ENCODE peak calls at places on chromosomes 4 and X, in six cellular contexts. One of them, this sample, is unnamed.

GRCh38 chr4:146257511-146257910 is 43.2 kb downstream of the REELD1 start:
- DNase-seq in HepG2: no peak
- DNase-seq in NT2/D1: no peak
- DNase-seq in GM12878: no peak
- DNase-seq in HCT116: no peak
- DNase-seq in H1: no peak
- DNase-seq in this sample: no peak

GRCh38 chr4:4248885-4249203 is 821 bp upstream of the TMEM128 start:
- DNase-seq in HepG2: peak; percentile 9
- DNase-seq in NT2/D1: no peak
- DNase-seq in GM12878: no peak
- DNase-seq in HCT116: no peak
- DNase-seq in H1: no peak
- DNase-seq in this sample: no peak

GRCh38 chr4:71974681-71975080 is 57.1 kb upstream of the NPFFR2 start:
- DNase-seq in NT2/D1: no peak
- DNase-seq in HepG2: no peak
- DNase-seq in H1: no peak
- DNase-seq in GM12878: no peak
- DNase-seq in HCT116: no peak
- DNase-seq in this sample: no peak

GRCh38 chr4:48777739-48778138 is 2.3 kb downstream of the FRYL start:
- DNase-seq in NT2/D1: no peak
- DNase-seq in H1: no peak
- DNase-seq in HepG2: no peak
- DNase-seq in GM12878: no peak
- DNase-seq in HCT116: no peak
- DNase-seq in this sample: no peak

GRCh38 chr4:168854216-168854921 is 155.7 kb downstream of the CBR4 start:
- DNase-seq in H1: no peak
- DNase-seq in HCT116: no peak
- DNase-seq in HepG2: no peak
- DNase-seq in NT2/D1: no peak
- DNase-seq in GM12878: no peak
- DNase-seq in this sample: no peak

GRCh38 chr4:106618920-106619319 is 250.3 kb upstream of the GIMD1 start:
- DNase-seq in GM12878: no peak
- DNase-seq in HCT116: no peak
- DNase-seq in H1: no peak
- DNase-seq in NT2/D1: no peak
- DNase-seq in HepG2: no peak
- DNase-seq in this sample: no peak

GRCh38 chrX:153909024-153909979 is 4.8 kb downstream of the AVPR2 start:
- DNase-seq in HCT116: no peak
- DNase-seq in NT2/D1: no peak
- DNase-seq in GM12878: no peak
- DNase-seq in H1: no peak
- DNase-seq in HepG2: peak; percentile 10
- DNase-seq in this sample: peak; percentile 76

GRCh38 chr4:39621582-39621981 is 17.1 kb downstream of the SMIM14 start:
- DNase-seq in NT2/D1: no peak
- DNase-seq in HCT116: peak; percentile 51
- DNase-seq in GM12878: no peak
- DNase-seq in HepG2: peak; percentile 88
- DNase-seq in H1: no peak
- DNase-seq in this sample: peak; percentile 21

GRCh38 chr4:150782921-150783320 is 201.0 kb downstream of the MAB21L2 start:
- DNase-seq in H1: no peak
- DNase-seq in HCT116: no peak
- DNase-seq in HepG2: no peak
- DNase-seq in NT2/D1: no peak
- DNase-seq in GM12878: no peak
- DNase-seq in this sample: no peak

GRCh38 chr4:6157926-6158325 is 42.4 kb downstream of the JAKMIP1 start:
- DNase-seq in H1: no peak
- DNase-seq in GM12878: no peak
- DNase-seq in NT2/D1: no peak
- DNase-seq in HCT116: no peak
- DNase-seq in HepG2: no peak
- DNase-seq in this sample: no peak

GRCh38 chr4:1494416-1495315 is 88.4 kb upstream of the NKX1-1 start:
- DNase-seq in GM12878: no peak
- DNase-seq in H1: no peak
- DNase-seq in NT2/D1: no peak
- DNase-seq in HepG2: no peak
- DNase-seq in HCT116: no peak
- DNase-seq in this sample: no peak

GRCh38 chr4:155353923-155354540 is 22.7 kb downstream of the MAP9 start:
- DNase-seq in GM12878: no peak
- DNase-seq in HepG2: peak; percentile 27
- DNase-seq in H1: no peak
- DNase-seq in HCT116: peak; percentile 51
- DNase-seq in NT2/D1: peak; percentile 30
- DNase-seq in this sample: peak; percentile 43

GRCh38 chr4:78414116-78414515 is 137.5 kb upstream of the ANXA3 start:
- DNase-seq in H1: no peak
- DNase-seq in HepG2: no peak
- DNase-seq in GM12878: no peak
- DNase-seq in NT2/D1: no peak
- DNase-seq in HCT116: no peak
- DNase-seq in this sample: no peak

GRCh38 chrX:38304010-38304409 is 23.3 kb downstream of the RPGR start:
- DNase-seq in NT2/D1: no peak
- DNase-seq in HepG2: peak; percentile 11
- DNase-seq in H1: no peak
- DNase-seq in GM12878: no peak
- DNase-seq in HCT116: no peak
- DNase-seq in this sample: peak; percentile 11

GRCh38 chrX:110171442-110171841 is 146.4 kb downstream of the AMMECR1 start:
- DNase-seq in HCT116: no peak
- DNase-seq in HepG2: no peak
- DNase-seq in H1: no peak
- DNase-seq in NT2/D1: no peak
- DNase-seq in GM12878: no peak
- DNase-seq in this sample: no peak

GRCh38 chr4:176323511-176324160 is 3.9 kb downstream of the SPCS3 start:
- DNase-seq in H1: no peak
- DNase-seq in HCT116: no peak
- DNase-seq in GM12878: no peak
- DNase-seq in NT2/D1: no peak
- DNase-seq in HepG2: no peak
- DNase-seq in this sample: no peak

GRCh38 chr4:78336093-78336943 is 215.3 kb upstream of the ANXA3 start:
- DNase-seq in GM12878: no peak
- DNase-seq in HCT116: no peak
- DNase-seq in NT2/D1: no peak
- DNase-seq in HepG2: no peak
- DNase-seq in H1: no peak
- DNase-seq in this sample: no peak

GRCh38 chr4:140426610-140427103 is 791 bp downstream of the CLGN start:
- DNase-seq in HCT116: no peak
- DNase-seq in H1: no peak
- DNase-seq in HepG2: peak; percentile 3
- DNase-seq in GM12878: no peak
- DNase-seq in NT2/D1: peak; percentile 6
- DNase-seq in this sample: peak; percentile 42

GRCh38 chr4:126466848-126467247 is 1152.1 kb downstream of the FAT4 start:
- DNase-seq in NT2/D1: no peak
- DNase-seq in HCT116: no peak
- DNase-seq in HepG2: no peak
- DNase-seq in H1: no peak
- DNase-seq in GM12878: no peak
- DNase-seq in this sample: no peak

GRCh38 chr4:70722199-70722791 is 531 bp downstream of the RUFY3 start:
- DNase-seq in HCT116: no peak
- DNase-seq in NT2/D1: no peak
- DNase-seq in HepG2: no peak
- DNase-seq in H1: no peak
- DNase-seq in GM12878: no peak
- DNase-seq in this sample: peak; percentile 41

GRCh38 chr4:143391261-143391660 is 54.6 kb downstream of the GAB1 start:
- DNase-seq in NT2/D1: no peak
- DNase-seq in HepG2: no peak
- DNase-seq in H1: no peak
- DNase-seq in HCT116: no peak
- DNase-seq in GM12878: no peak
- DNase-seq in this sample: no peak

GRCh38 chr4:3331511-3332394 is 38.9 kb downstream of the RGS12 start:
- DNase-seq in NT2/D1: no peak
- DNase-seq in HCT116: no peak
- DNase-seq in HepG2: no peak
- DNase-seq in H1: no peak
- DNase-seq in GM12878: no peak
- DNase-seq in this sample: no peak

GRCh38 chr4:79673898-79674297 is 265.9 kb upstream of the GK2 start:
- DNase-seq in NT2/D1: no peak
- DNase-seq in GM12878: no peak
- DNase-seq in HepG2: no peak
- DNase-seq in HCT116: no peak
- DNase-seq in H1: no peak
- DNase-seq in this sample: no peak

GRCh38 chr4:42216569-42216968 is 64.1 kb upstream of the BEND4 start:
- DNase-seq in H1: no peak
- DNase-seq in HCT116: no peak
- DNase-seq in GM12878: no peak
- DNase-seq in HepG2: no peak
- DNase-seq in NT2/D1: no peak
- DNase-seq in this sample: no peak
- TF ChIP-seq ZNF274 in H1: no peak
- TF ChIP-seq ZNF274 in HCT116: no peak
- TF ChIP-seq ZNF274 in GM12878: no peak
- TF ChIP-seq ZNF274 in HepG2: no peak
- TF ChIP-seq ZNF274 in NT2/D1: no peak
- TF ChIP-seq ZNF274 in this sample: no peak

GRCh38 chr4:152482211-152482610 is 53.7 kb downstream of the FBXW7 start:
- DNase-seq in NT2/D1: no peak
- DNase-seq in GM12878: no peak
- DNase-seq in H1: no peak
- DNase-seq in HepG2: no peak
- DNase-seq in HCT116: no peak
- DNase-seq in this sample: no peak
- TF ChIP-seq ZNF274 in NT2/D1: no peak
- TF ChIP-seq ZNF274 in GM12878: no peak
- TF ChIP-seq ZNF274 in H1: no peak
- TF ChIP-seq ZNF274 in HepG2: no peak
- TF ChIP-seq ZNF274 in HCT116: no peak
- TF ChIP-seq ZNF274 in this sample: no peak

DNA sequence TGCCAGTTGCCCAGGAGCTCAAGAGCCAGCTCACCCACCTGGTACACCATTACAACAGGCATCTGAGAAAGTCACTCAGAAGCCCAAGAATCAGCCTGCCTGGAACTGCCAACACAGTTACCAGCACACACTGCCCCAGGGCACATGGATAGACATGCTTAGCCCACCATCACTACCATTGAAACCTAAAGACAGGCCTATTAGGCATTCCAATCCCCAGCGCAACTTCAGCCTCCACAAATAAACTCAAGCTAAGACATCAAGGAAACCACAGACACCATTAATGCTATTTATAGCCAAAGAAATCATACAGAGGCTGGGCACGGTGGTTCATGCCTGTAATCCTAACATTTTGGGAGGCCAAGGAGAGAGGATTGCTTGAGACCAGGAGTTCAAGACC is 42.3 kb downstream of the ATRX start:
- DNase-seq in NT2/D1: no peak
- DNase-seq in GM12878: no peak
- DNase-seq in HCT116: no peak
- DNase-seq in HepG2: no peak
- DNase-seq in H1: no peak
- DNase-seq in this sample: no peak
- TF ChIP-seq ZNF274 in NT2/D1: no peak
- TF ChIP-seq ZNF274 in GM12878: no peak
- TF ChIP-seq ZNF274 in HCT116: no peak
- TF ChIP-seq ZNF274 in HepG2: no peak
- TF ChIP-seq ZNF274 in H1: no peak
- TF ChIP-seq ZNF274 in this sample: no peak

GRCh38 chr4:40875507-40876150 is 125.9 kb downstream of the NSUN7 start:
- DNase-seq in H1: no peak
- DNase-seq in NT2/D1: no peak
- DNase-seq in HCT116: no peak
- DNase-seq in GM12878: no peak
- DNase-seq in HepG2: no peak
- DNase-seq in this sample: no peak
- TF ChIP-seq ZNF274 in H1: no peak
- TF ChIP-seq ZNF274 in NT2/D1: no peak
- TF ChIP-seq ZNF274 in HCT116: no peak
- TF ChIP-seq ZNF274 in GM12878: no peak
- TF ChIP-seq ZNF274 in HepG2: no peak
- TF ChIP-seq ZNF274 in this sample: no peak

DNA sequence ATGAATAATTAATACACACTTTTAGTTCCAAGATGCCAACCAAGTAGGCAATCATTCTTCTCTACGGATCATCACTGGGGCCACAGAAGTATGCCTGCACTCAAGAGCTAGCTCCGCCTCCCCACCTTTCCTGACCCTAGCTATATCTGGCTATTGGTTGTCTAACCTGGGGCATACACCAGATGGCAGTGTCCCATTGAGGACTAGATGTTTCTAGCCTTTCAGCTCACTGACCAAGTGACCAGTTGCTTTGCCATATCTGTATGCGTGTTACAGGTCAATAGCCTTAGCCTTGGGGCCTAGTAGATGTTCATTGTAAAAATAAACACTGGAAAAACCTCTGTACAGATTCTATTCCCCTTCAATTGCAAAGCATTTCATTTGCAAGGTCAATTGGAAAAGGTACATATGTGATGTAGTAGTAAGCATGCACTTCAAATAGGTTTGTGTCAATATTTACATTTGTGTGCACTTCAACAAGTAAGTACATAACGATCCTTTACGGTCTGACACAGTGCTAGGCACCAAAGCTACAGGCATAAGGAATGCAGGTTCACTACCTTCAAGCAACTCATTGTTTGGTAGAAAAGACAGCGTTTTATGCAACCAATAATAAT is 521.7 kb downstream of the PPARGC1A start:
- DNase-seq in HepG2: peak; percentile 23
- DNase-seq in GM12878: no peak
- DNase-seq in NT2/D1: no peak
- DNase-seq in HCT116: no peak
- DNase-seq in H1: peak; percentile 17
- DNase-seq in this sample: peak; percentile 45
- TF ChIP-seq ZNF274 in HepG2: no peak
- TF ChIP-seq ZNF274 in GM12878: no peak
- TF ChIP-seq ZNF274 in NT2/D1: no peak
- TF ChIP-seq ZNF274 in HCT116: no peak
- TF ChIP-seq ZNF274 in H1: no peak
- TF ChIP-seq ZNF274 in this sample: no peak

GRCh38 chr4:109873791-109874514 is 26.0 kb downstream of the LRIT3 start:
- DNase-seq in H1: no peak
- DNase-seq in GM12878: no peak
- DNase-seq in NT2/D1: no peak
- DNase-seq in HepG2: no peak
- DNase-seq in HCT116: peak; percentile 3
- DNase-seq in this sample: no peak
- TF ChIP-seq ZNF274 in H1: no peak
- TF ChIP-seq ZNF274 in GM12878: no peak
- TF ChIP-seq ZNF274 in NT2/D1: no peak
- TF ChIP-seq ZNF274 in HepG2: no peak
- TF ChIP-seq ZNF274 in HCT116: no peak
- TF ChIP-seq ZNF274 in this sample: no peak

This sample was measured in K562.